ENCODE peak calls at places on chromosome 9, in seven cellular contexts. One of them, this sample, is unnamed.

GRCh38 chr9:111691686-111692329 is 30.4 kb downstream of the GNG10 start:
- DNase-seq in Caco-2: peak
- DNase-seq in RPMI8226: peak
- DNase-seq in NCI-H748 treated with DMSO at 0.1 percent for 48 hours: peak
- DNase-seq in upper lobe of right lung: no peak
- DNase-seq in HCEC 1CT: peak
- DNase-seq in sigmoid colon: no peak
- DNase-seq in this sample: peak

GRCh38 chr9:36166150-36166927 is 2.8 kb upstream of the CCIN start:
- DNase-seq in Caco-2: peak
- DNase-seq in NCI-H748 treated with DMSO at 0.1 percent for 48 hours: peak
- DNase-seq in upper lobe of right lung: peak
- DNase-seq in HCEC 1CT: peak
- DNase-seq in RPMI8226: peak
- DNase-seq in sigmoid colon: peak
- DNase-seq in this sample: peak

GRCh38 chr9:35114113-35114847 is 1.4 kb downstream of the ATOSB start:
- DNase-seq in upper lobe of right lung: peak
- DNase-seq in Caco-2: peak
- DNase-seq in HCEC 1CT: peak
- DNase-seq in sigmoid colon: peak
- DNase-seq in RPMI8226: peak
- DNase-seq in NCI-H748 treated with DMSO at 0.1 percent for 48 hours: peak
- DNase-seq in this sample: peak

GRCh38 chr9:38008168-38009034 is 60.6 kb downstream of the SHB start:
- DNase-seq in RPMI8226: no peak
- DNase-seq in sigmoid colon: no peak
- DNase-seq in NCI-H748 treated with DMSO at 0.1 percent for 48 hours: peak
- DNase-seq in Caco-2: peak
- DNase-seq in HCEC 1CT: peak
- DNase-seq in upper lobe of right lung: peak
- DNase-seq in this sample: peak

GRCh38 chr9:107793541-107793940 is 304.0 kb upstream of the KLF4 start:
- DNase-seq in Caco-2: no peak
- DNase-seq in HCEC 1CT: no peak
- DNase-seq in RPMI8226: no peak
- DNase-seq in sigmoid colon: no peak
- DNase-seq in NCI-H748 treated with DMSO at 0.1 percent for 48 hours: no peak
- DNase-seq in upper lobe of right lung: no peak
- DNase-seq in this sample: no peak

GRCh38 chr9:35516481-35516880 is 26.6 kb downstream of the RUSC2 start:
- DNase-seq in upper lobe of right lung: no peak
- DNase-seq in sigmoid colon: no peak
- DNase-seq in Caco-2: peak
- DNase-seq in RPMI8226: no peak
- DNase-seq in HCEC 1CT: peak
- DNase-seq in NCI-H748 treated with DMSO at 0.1 percent for 48 hours: no peak
- DNase-seq in this sample: peak

GRCh38 chr9:4967521-4967920 is 17.6 kb upstream of the JAK2 start:
- DNase-seq in sigmoid colon: no peak
- DNase-seq in NCI-H748 treated with DMSO at 0.1 percent for 48 hours: no peak
- DNase-seq in HCEC 1CT: no peak
- DNase-seq in Caco-2: no peak
- DNase-seq in RPMI8226: no peak
- DNase-seq in upper lobe of right lung: no peak
- DNase-seq in this sample: peak

GRCh38 chr9:69455311-69455710 is 130.3 kb downstream of the ENTREP1 start:
- DNase-seq in NCI-H748 treated with DMSO at 0.1 percent for 48 hours: peak
- DNase-seq in Caco-2: no peak
- DNase-seq in sigmoid colon: no peak
- DNase-seq in HCEC 1CT: no peak
- DNase-seq in upper lobe of right lung: no peak
- DNase-seq in RPMI8226: no peak
- DNase-seq in this sample: no peak

GRCh38 chr9:122307036-122307435 is 42.4 kb downstream of the MRRF start:
- DNase-seq in upper lobe of right lung: no peak
- DNase-seq in HCEC 1CT: no peak
- DNase-seq in Caco-2: no peak
- DNase-seq in NCI-H748 treated with DMSO at 0.1 percent for 48 hours: no peak
- DNase-seq in sigmoid colon: no peak
- DNase-seq in RPMI8226: no peak
- DNase-seq in this sample: no peak

This sample was measured in fibroblast of the aortic adventitia.